ENCODE peak calls at places on chromosomes 6 and 20, in nine cellular contexts. C is NB4; R is astrocyte; K is breast epithelium; Y is T47D; X is endothelial cell; P is activated naive CD4-positive, alpha-beta T cell treated with anti-CD3 and anti-CD28 coated beads, Interleukin-2, amount 10 ng/mL, durations not matched to agents 7 days and 5 days; T is heart right ventricle; Q is T-helper 2 cell. M is an unnamed sample.
A peak's percentile ranks its signal among the peaks of the same experiment; 100 is the strongest.

GRCh38 chr6:38179300-38179699 is 359.8 kb downstream of the ZFAND3 start:
- DNase-seq in C (no peak), R (no peak), K (peak; percentile 33), Y (peak; percentile 44), X (no peak), P (no peak), T (no peak), Q (no peak), M (no peak)

GRCh38 chr6:129267028-129267427 is 384.1 kb downstream of the LAMA2 start:
- DNase-seq in C (no peak), R (no peak), K (no peak), Y (no peak), X (no peak), P (no peak), T (no peak), Q (no peak), M (no peak)

GRCh38 chr6:31559958-31560696 is 12.0 kb upstream of the LTA start:
- DNase-seq in C (peak; percentile 98), R (peak; percentile 46), K (no peak), Y (no peak), X (peak; percentile 68), P (peak; percentile 69), T (peak; percentile 67), Q (no peak), M (no peak)

GRCh38 chr6:18302561-18303439 is 38.5 kb upstream of the DEK start:
- DNase-seq in C (peak; percentile 32), R (no peak), K (no peak), Y (peak; percentile 26), X (no peak), P (no peak), T (no peak), Q (no peak), M (no peak)

GRCh38 chr6:157229733-157230132 is 93.6 kb downstream of the TMEM242 start:
- DNase-seq in C (no peak), R (no peak), K (peak; percentile 25), Y (no peak), X (no peak), P (no peak), T (no peak), Q (no peak), M (no peak)

GRCh38 chr20:24160563-24161355 is 172.2 kb upstream of the GGTLC1 start:
- DNase-seq in C (peak; percentile 44), R (peak; percentile 66), K (no peak), Y (peak; percentile 79), X (peak; percentile 67), P (peak; percentile 37), T (peak; percentile 38), Q (no peak), M (no peak)

GRCh38 chr20:3839328-3839727 is 7.3 kb upstream of the MAVS start:
- DNase-seq in C (peak; percentile 76), R (no peak), K (no peak), Y (no peak), X (peak; percentile 38), P (no peak), T (no peak), Q (no peak), M (no peak)

GRCh38 chr20:8808180-8808535 is 260.7 kb upstream of the PLCB4 start:
- DNase-seq in C (no peak), R (no peak), K (no peak), Y (no peak), X (no peak), P (no peak), T (no peak), Q (no peak), M (no peak)

GRCh38 chr6:134609862-134610261 is 291.9 kb upstream of the SGK1 start:
- DNase-seq in C (no peak), R (no peak), K (no peak), Y (no peak), X (no peak), P (no peak), T (no peak), Q (no peak), M (no peak)

GRCh38 chr6:40330301-40330721 is 256.9 kb downstream of the LRFN2 start:
- DNase-seq in C (no peak), R (no peak), K (no peak), Y (no peak), X (no peak), P (no peak), T (no peak), Q (no peak), M (no peak)

GRCh38 chr6:43455034-43455747 is at the start of gene DLK2:
- DNase-seq in C (no peak), R (no peak), K (no peak), Y (no peak), X (peak; percentile 24), P (peak; percentile 44), T (no peak), Q (peak; percentile 19), M (peak; percentile 18)